ENCODE peak calls at places on chromosome 5, in five cellular contexts. G is astrocyte of the spinal cord; Z is HFF-Myc; N is NCI-H2081; Q is activated CD4-positive, alpha-beta T cell treated with anti-CD3 and anti-CD28 coated beads for 4 hours. B is an unnamed sample.

GRCh38 chr5:139985733-139986132 is 57.4 kb downstream of the NRG2 start:
- DNase-seq in G (peak; percentile 68), Z (peak; percentile 10), N (no peak), Q (no peak), B (peak; percentile 29)

GRCh38 chr5:178555771-178556211 is 34.4 kb downstream of the COL23A1 start:
- DNase-seq in G (no peak), Z (no peak), N (peak; percentile 11), Q (no peak), B (no peak)

GRCh38 chr5:141077826-141078225 is 16.6 kb upstream of the PCDHB2 start:
- DNase-seq in G (no peak), Z (no peak), N (no peak), Q (no peak), B (no peak)

GRCh38 chr5:179118338-179118737 is 58.2 kb downstream of the ZNF354C start:
- DNase-seq in G (no peak), Z (no peak), N (no peak), Q (no peak), B (no peak)

GRCh38 chr5:54178207-54178606 is 132.2 kb downstream of the ARL15 start:
- DNase-seq in G (no peak), Z (no peak), N (no peak), Q (no peak), B (no peak)

GRCh38 chr5:153211052-153211451 is 279.4 kb upstream of the GRIA1 start:
- DNase-seq in G (no peak), Z (no peak), N (peak; percentile 51), Q (no peak), B (peak; percentile 49)

GRCh38 chr5:1820381-1820780 is 19.2 kb downstream of the NDUFS6 start:
- DNase-seq in G (no peak), Z (no peak), N (no peak), Q (no peak), B (no peak)

GRCh38 chr5:9294793-9295465 is 250.9 kb downstream of the SEMA5A start:
- DNase-seq in G (no peak), Z (no peak), N (no peak), Q (no peak), B (no peak)

GRCh38 chr5:17448877-17449276 is 49.2 kb upstream of the TAF11L2 start:
- DNase-seq in G (no peak), Z (no peak), N (no peak), Q (no peak), B (no peak)

GRCh38 chr5:133051547-133052316 is at the start of gene HSPA4:
- DNase-seq in G (peak; percentile 98), Z (peak; percentile 98), N (peak; percentile 95), Q (peak; percentile 98), B (peak; percentile 91)